ENCODE peak calls at places on chromosomes 4 and X, in nine cellular contexts. I is choroid plexus epithelial cell, L is lower leg skin, A is astrocyte of the spinal cord, U is psoas muscle, B is tibial nerve, Y is esophagus squamous epithelium, E is fibroblast of pulmonary artery, F is esophagus muscularis mucosa. Q is an unnamed sample.

GRCh38 chr4:11487876-11488545 is 59.3 kb upstream of the HS3ST1 start:
- DNase-seq in Y (no peak), E (peak; percentile 24), B (no peak), F (no peak), U (no peak), I (peak; percentile 41), A (no peak), L (no peak), Q (peak; percentile 49)

GRCh38 chrX:1086444-1087409 is 125.7 kb downstream of the CRLF2 start:
- DNase-seq in Y (no peak), A (no peak), E (no peak), I (peak; percentile 4), L (no peak), U (no peak), F (no peak), B (no peak), Q (peak; percentile 51)

GRCh38 chrX:115957862-115958490 is 212.6 kb upstream of the AGTR2 start:
- DNase-seq in B (no peak), F (no peak), I (no peak), E (no peak), Y (no peak), L (no peak), U (no peak), A (no peak), Q (no peak)

GRCh38 chr4:90769251-90769650 is 642.1 kb downstream of the CCSER1 start:
- DNase-seq in F (no peak), I (peak; percentile 9), A (no peak), E (peak; percentile 7), Y (no peak), B (no peak), U (no peak), L (no peak), Q (no peak)

GRCh38 chr4:6815029-6815836 is 32.7 kb downstream of the KIAA0232 start:
- DNase-seq in F (no peak), E (no peak), A (no peak), U (no peak), I (no peak), B (no peak), Y (no peak), L (no peak), Q (no peak)

GRCh38 chr4:117796677-117797076 is 237.6 kb upstream of the NDST3 start:
- DNase-seq in Y (no peak), I (no peak), F (no peak), E (no peak), B (no peak), A (no peak), U (no peak), L (no peak), Q (no peak)

GRCh38 chrX:54182864-54183613 is at the start of gene FAM120C:
- DNase-seq in F (peak; percentile 92), U (peak; percentile 70), L (peak; percentile 89), B (peak; percentile 46), Y (peak; percentile 2), E (peak; percentile 74), I (peak; percentile 73), A (peak; percentile 83), Q (peak; percentile 83)

GRCh38 chrX:100819837-100820666 is at the start of gene CSTF2:
- DNase-seq in U (peak; percentile 80), B (peak; percentile 24), Y (peak; percentile 18), E (peak; percentile 85), F (peak; percentile 91), L (peak; percentile 94), I (peak; percentile 86), A (peak; percentile 84), Q (peak; percentile 83)

GRCh38 chrX:120251471-120252011 is 929 bp downstream of the ZBTB33 start:
- DNase-seq in F (no peak), B (peak; percentile 8), E (peak; percentile 31), L (no peak), I (peak; percentile 23), A (peak; percentile 12), U (peak; percentile 11), Y (no peak), Q (peak; percentile 33)

GRCh38 chr4:4664234-4664633 is 122.4 kb upstream of the STX18 start:
- DNase-seq in U (no peak), E (no peak), F (no peak), Y (no peak), I (no peak), L (no peak), B (no peak), A (no peak), Q (no peak)

GRCh38 chr4:81499840-81500239 is 28.1 kb upstream of the RASGEF1B start:
- DNase-seq in Y (no peak), B (no peak), U (no peak), E (no peak), F (no peak), A (no peak), L (no peak), I (no peak), Q (no peak)

GRCh38 chrX:102155806-102156179 is at the start of gene BEX5:
- DNase-seq in A (peak; percentile 9), Y (no peak), F (no peak), E (no peak), U (peak; percentile 40), B (no peak), I (peak; percentile 1), L (peak; percentile 87), Q (no peak)

GRCh38 chrX:45750639-45751038 is 550.0 kb upstream of the DIPK2B start:
- DNase-seq in F (no peak), Y (no peak), L (no peak), I (peak; percentile 54), A (peak; percentile 34), U (no peak), B (no peak), E (no peak), Q (peak; percentile 31)

GRCh38 chrX:45747905-45748304 is 547.2 kb upstream of the DIPK2B start:
- DNase-seq in U (no peak), Y (no peak), A (peak; percentile 23), I (peak; percentile 21), E (no peak), B (no peak), F (no peak), L (no peak), Q (peak; percentile 25)

GRCh38 chrX:45748443-45748842 is 547.8 kb upstream of the DIPK2B start:
- DNase-seq in Y (no peak), E (no peak), L (no peak), F (no peak), A (peak; percentile 22), U (no peak), B (no peak), I (peak; percentile 13), Q (peak; percentile 11)

GRCh38 chrX:45751156-45751555 is 550.5 kb upstream of the DIPK2B start:
- DNase-seq in L (no peak), F (no peak), Y (no peak), U (no peak), E (no peak), A (no peak), B (no peak), I (peak; percentile 12), Q (no peak)

DNA sequence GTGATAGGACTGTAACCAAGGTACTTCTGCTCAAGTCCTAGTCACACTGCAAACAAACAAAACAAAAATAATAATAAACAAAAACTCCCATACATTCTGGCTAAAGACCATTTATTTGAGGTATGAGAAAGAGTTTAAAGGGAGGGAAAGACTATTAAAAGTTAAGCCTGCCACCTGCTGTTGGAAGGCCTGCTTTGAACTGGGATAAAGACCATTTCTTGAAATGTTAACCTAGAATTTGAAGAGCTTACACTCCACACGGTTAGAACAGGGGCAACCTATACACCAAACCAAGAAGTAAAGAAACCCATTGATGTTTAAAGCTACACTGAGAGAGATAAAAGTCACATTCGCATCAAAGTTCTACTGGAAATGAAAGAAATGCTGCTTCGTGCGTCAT is 548.7 kb upstream of the DIPK2B start:
- DNase-seq in I (peak; percentile 50), L (no peak), F (no peak), Y (no peak), B (no peak), A (peak; percentile 34), E (peak; percentile 55), U (no peak), Q (peak; percentile 54)
- TF ChIP-seq CTCF in I (peak; percentile 55), L (no peak), F (peak; percentile 43), Y (no peak), B (no peak), A (peak; percentile 29), E (peak; percentile 45), U (peak; percentile 22), Q (no peak)

DNA sequence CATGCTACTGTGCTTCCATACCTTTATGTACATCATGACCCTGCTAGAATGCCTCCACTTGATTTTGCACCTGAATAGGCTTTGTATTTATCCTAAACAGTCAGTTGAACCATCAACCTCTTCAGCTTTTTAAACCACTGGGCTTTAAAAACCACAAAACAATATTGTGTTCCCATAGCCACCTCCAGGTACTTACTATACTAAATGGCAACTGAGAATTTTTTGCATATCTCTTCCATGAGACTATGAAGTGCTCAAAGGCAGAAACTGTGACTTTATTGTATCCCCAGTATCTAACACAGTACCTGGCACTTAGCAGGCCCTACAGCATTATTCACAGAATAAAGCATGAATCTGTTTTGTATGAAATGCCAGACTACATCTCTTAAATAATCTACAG is 39.7 kb downstream of the ANAPC10 start:
- DNase-seq in E (no peak), B (no peak), L (no peak), F (no peak), Y (no peak), I (no peak), U (no peak), A (no peak), Q (no peak)
- H3K4me3 ChIP-seq in E (no peak overlapping the region), B (no peak overlapping the region), L (no peak overlapping the region), F (no peak overlapping the region), Y (no peak overlapping the region), I (no peak overlapping the region), U (no peak overlapping the region), A (no peak overlapping the region), Q (no peak overlapping the region)

GRCh38 chrX:12881914-12882313 is 15.0 kb downstream of the TLR7 start:
- DNase-seq in E (no peak), Y (no peak), B (no peak), F (no peak), I (no peak), U (no peak), A (no peak), L (no peak), Q (no peak)
- TF ChIP-seq CTCF in E (no peak), Y (no peak), B (no peak), F (no peak), I (no peak), U (no peak), A (no peak), L (no peak), Q (no peak)

DNA sequence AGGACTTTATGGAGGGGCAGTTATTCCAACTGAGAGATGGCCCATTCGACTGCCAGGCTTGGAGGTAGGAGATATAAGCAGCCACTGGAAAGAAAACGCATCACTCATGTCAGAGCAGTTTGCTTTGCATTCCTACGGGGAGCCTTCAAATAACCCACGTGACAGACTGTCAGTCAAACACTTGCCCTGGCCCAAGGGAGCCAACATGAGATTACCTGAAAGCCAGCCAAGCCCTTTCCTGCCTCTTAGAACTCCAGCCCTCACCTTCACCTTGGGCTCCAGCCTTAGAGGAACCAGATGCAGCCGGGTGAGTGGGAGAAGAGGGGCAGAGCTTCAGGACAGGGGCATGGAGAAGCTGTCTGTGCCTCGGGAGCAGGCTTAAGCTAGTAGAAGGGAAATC is 95.3 kb upstream of the CXCL13 start:
- DNase-seq in L (no peak), F (no peak), E (no peak), U (no peak), Y (no peak), I (no peak), B (no peak), A (no peak), Q (no peak)
- H3K4me3 ChIP-seq in L (no peak overlapping the region), F (no peak overlapping the region), E (no peak overlapping the region), U (no peak overlapping the region), Y (no peak overlapping the region), I (no peak overlapping the region), B (no peak overlapping the region), A (no peak overlapping the region), Q (no peak overlapping the region)